ENCODE peak calls at places on chromosomes 11 and 22, in eight cellular contexts. H, R, U, V, L, X, Y and F are unnamed samples.

GRCh38 chr11:3159296-3160190 is 5.6 kb downstream of the OSBPL5 start:
- DNase-seq in H (peak), R (no peak), U (no peak), V (no peak), L (no peak), X (no peak), Y (no peak), F (no peak)

GRCh38 chr22:19565921-19566598 is 41.9 kb upstream of the CLDN5 start:
- DNase-seq in H (no peak), R (no peak), U (peak), V (no peak), L (no peak), X (no peak), Y (peak), F (no peak)

GRCh38 chr11:66846671-66847091 is 3.4 kb downstream of the RCE1 start:
- DNase-seq in H (peak), R (no peak), U (peak), V (no peak), L (no peak), X (no peak), Y (peak), F (no peak)

GRCh38 chr11:5550440-5551095 is 2.2 kb upstream of the OR52H1 start:
- DNase-seq in H (peak), R (no peak), U (no peak), V (peak), L (peak), X (no peak), Y (peak), F (no peak)

GRCh38 chr22:22547226-22547625 is 11.8 kb downstream of the PRAME start:
- DNase-seq in H (no peak), R (no peak), U (no peak), V (no peak), L (no peak), X (no peak), Y (no peak), F (no peak)

GRCh38 chr11:821513-822371 is 3.0 kb downstream of the PNPLA2 start:
- DNase-seq in H (no peak), R (no peak), U (no peak), V (no peak), L (no peak), X (no peak), Y (no peak), F (no peak)

GRCh38 chr22:46027219-46028068 is 50.5 kb upstream of the WNT7B start:
- DNase-seq in H (no peak), R (no peak), U (no peak), V (no peak), L (no peak), X (peak), Y (no peak), F (peak)

GRCh38 chr11:72189448-72190250 is 2.3 kb upstream of the FOLR1 start:
- DNase-seq in H (no peak), R (no peak), U (peak), V (peak), L (no peak), X (no peak), Y (no peak), F (no peak)

GRCh38 chr11:103682318-103683184 is 353.9 kb upstream of the DDI1 start:
- DNase-seq in H (peak), R (peak), U (peak), V (peak), L (peak), X (peak), Y (peak), F (peak)

GRCh38 chr22:48396091-48396784 is 1431.4 kb downstream of the BRD1 start:
- DNase-seq in H (no peak), R (peak), U (peak), V (no peak), L (no peak), X (no peak), Y (no peak), F (no peak)

GRCh38 chr22:28710112-28710888 is 30.7 kb upstream of the TTC28 start:
- DNase-seq in H (peak), R (no peak), U (no peak), V (peak), L (peak), X (no peak), Y (peak), F (no peak)

GRCh38 chr11:69443968-69444364 is 37.5 kb upstream of the LINC01488 start:
- DNase-seq in H (peak), R (peak), U (no peak), V (peak), L (no peak), X (no peak), Y (no peak), F (no peak)

GRCh38 chr11:24386551-24387404 is 110.1 kb upstream of the LUZP2 start:
- DNase-seq in H (peak), R (no peak), U (no peak), V (peak), L (peak), X (no peak), Y (peak), F (peak)

GRCh38 chr11:2093575-2094353 is 45.4 kb downstream of the IGF2 start:
- DNase-seq in H (peak), R (no peak), U (no peak), V (peak), L (no peak), X (no peak), Y (no peak), F (no peak)

GRCh38 chr11:113198907-113199660 is 115.3 kb upstream of the TTC12 start:
- DNase-seq in H (no peak), R (no peak), U (no peak), V (no peak), L (no peak), X (no peak), Y (peak), F (no peak)

GRCh38 chr11:69133251-69133650 is 22.5 kb upstream of the SMIM38 start:
- DNase-seq in H (no peak), R (no peak), U (no peak), V (no peak), L (no peak), X (no peak), Y (no peak), F (no peak)

GRCh38 chr11:31813961-31814868 is 3.1 kb upstream of the PAX6 start:
- DNase-seq in H (no peak), R (no peak), U (peak), V (peak), L (no peak), X (no peak), Y (peak), F (no peak)

GRCh38 chr11:60790726-60791125 is 5.6 kb downstream of the MS4A10 start:
- DNase-seq in H (no peak), R (no peak), U (no peak), V (no peak), L (no peak), X (no peak), Y (no peak), F (no peak)

GRCh38 chr22:49212002-49212401 is 615.7 kb downstream of the BRD1 start:
- DNase-seq in H (no peak), R (peak), U (peak), V (no peak), L (no peak), X (no peak), Y (no peak), F (no peak)

GRCh38 chr11:125356736-125357292 is 139.3 kb downstream of the FEZ1 start:
- DNase-seq in H (no peak), R (no peak), U (no peak), V (no peak), L (no peak), X (no peak), Y (no peak), F (no peak)

GRCh38 chr11:93017821-93018690 is 48.6 kb downstream of the MTNR1B start:
- DNase-seq in H (peak), R (no peak), U (no peak), V (peak), L (no peak), X (no peak), Y (no peak), F (no peak)
- TF ChIP-seq CTCF in H (no peak), R (no peak), U (no peak), V (no peak), L (no peak), X (no peak), Y (no peak), F (no peak)

GRCh38 chr22:39809772-39810557 is 83.6 kb downstream of the ENTHD1 start:
- DNase-seq in H (no peak), R (no peak), U (no peak), V (no peak), L (no peak), X (no peak), Y (no peak), F (no peak)

GRCh38 chr22:39805117-39805516 is 88.4 kb downstream of the ENTHD1 start:
- DNase-seq in H (no peak), R (no peak), U (no peak), V (no peak), L (no peak), X (no peak), Y (no peak), F (no peak)

GRCh38 chr22:39802682-39803081 is 90.9 kb downstream of the ENTHD1 start:
- DNase-seq in H (no peak), R (no peak), U (no peak), V (no peak), L (no peak), X (no peak), Y (no peak), F (no peak)

GRCh38 chr22:39808087-39808486 is 85.5 kb downstream of the ENTHD1 start:
- DNase-seq in H (peak), R (no peak), U (no peak), V (no peak), L (no peak), X (no peak), Y (peak), F (peak)
- TF ChIP-seq CTCF in H (peak), R (no peak), U (no peak), V (peak), L (peak), X (no peak), Y (peak), F (peak)

GRCh38 chr11:129788278-129788677 is 27.4 kb upstream of the TMEM45B start:
- DNase-seq in H (no peak), R (no peak), U (no peak), V (no peak), L (no peak), X (no peak), Y (peak), F (no peak)
- TF ChIP-seq CTCF in H (no peak), R (no peak), U (no peak), V (no peak), L (no peak), X (no peak), Y (no peak), F (no peak)

GRCh38 chr22:36566720-36567119 is 37.8 kb upstream of the EIF3D start:
- DNase-seq in H (no peak), R (no peak), U (no peak), V (no peak), L (no peak), X (no peak), Y (no peak), F (no peak)
- TF ChIP-seq CTCF in H (no peak), R (no peak), U (no peak), V (no peak), L (no peak), X (no peak), Y (no peak), F (no peak)

GRCh38 chr11:46345131-46345597 is 2.1 kb upstream of the DGKZ start:
- DNase-seq in H (no peak), R (no peak), U (peak), V (no peak), L (no peak), X (no peak), Y (no peak), F (no peak)
- TF ChIP-seq CTCF in H (no peak), R (no peak), U (no peak), V (no peak), L (no peak), X (no peak), Y (no peak), F (no peak)